ENCODE peak calls at places on chromosomes 6 and 20, in five cellular contexts. One of them, this sample, is unnamed.

GRCh38 chr20:49268600-49269365 is 9.1 kb downstream of the ZNFX1 start:
- DNase-seq in T-helper 1 cell: no peak
- DNase-seq in iris pigment epithelial cell: peak
- DNase-seq in cardiac fibroblast: peak
- DNase-seq in choroid plexus epithelial cell: peak
- DNase-seq in this sample: no peak

GRCh38 chr20:45993197-45993951 is 15.3 kb upstream of the MMP9 start:
- DNase-seq in T-helper 1 cell: peak
- DNase-seq in iris pigment epithelial cell: peak
- DNase-seq in cardiac fibroblast: peak
- DNase-seq in choroid plexus epithelial cell: peak
- DNase-seq in this sample: no peak

GRCh38 chr6:144449911-144450690 is 165.0 kb downstream of the UTRN start:
- DNase-seq in T-helper 1 cell: no peak
- DNase-seq in iris pigment epithelial cell: no peak
- DNase-seq in cardiac fibroblast: no peak
- DNase-seq in choroid plexus epithelial cell: no peak
- DNase-seq in this sample: no peak

GRCh38 chr6:31086788-31087440 is 25.5 kb downstream of the C6orf15 start:
- DNase-seq in T-helper 1 cell: no peak
- DNase-seq in iris pigment epithelial cell: peak
- DNase-seq in cardiac fibroblast: peak
- DNase-seq in choroid plexus epithelial cell: peak
- DNase-seq in this sample: no peak

GRCh38 chr20:49579195-49579594 is 11.3 kb upstream of the PTGIS start:
- DNase-seq in T-helper 1 cell: no peak
- DNase-seq in iris pigment epithelial cell: no peak
- DNase-seq in cardiac fibroblast: no peak
- DNase-seq in choroid plexus epithelial cell: no peak
- DNase-seq in this sample: no peak

GRCh38 chr20:63635431-63636141 is 8.7 kb upstream of the GMEB2 start:
- DNase-seq in T-helper 1 cell: peak
- DNase-seq in iris pigment epithelial cell: no peak
- DNase-seq in cardiac fibroblast: no peak
- DNase-seq in choroid plexus epithelial cell: no peak
- DNase-seq in this sample: peak

GRCh38 chr20:49762940-49763766 is 49.5 kb upstream of the B4GALT5 start:
- DNase-seq in T-helper 1 cell: no peak
- DNase-seq in iris pigment epithelial cell: peak
- DNase-seq in cardiac fibroblast: no peak
- DNase-seq in choroid plexus epithelial cell: no peak
- DNase-seq in this sample: no peak

GRCh38 chr6:7261030-7261841 is 51.8 kb downstream of the SSR1 start:
- DNase-seq in T-helper 1 cell: peak
- DNase-seq in iris pigment epithelial cell: peak
- DNase-seq in cardiac fibroblast: peak
- DNase-seq in choroid plexus epithelial cell: peak
- DNase-seq in this sample: no peak

GRCh38 chr6:37507082-37507481 is 7.4 kb upstream of the CCDC167 start:
- DNase-seq in T-helper 1 cell: no peak
- DNase-seq in iris pigment epithelial cell: no peak
- DNase-seq in cardiac fibroblast: no peak
- DNase-seq in choroid plexus epithelial cell: no peak
- DNase-seq in this sample: no peak

GRCh38 chr6:129994410-129994809 is 24.0 kb upstream of the L3MBTL3 start:
- DNase-seq in T-helper 1 cell: no peak
- DNase-seq in iris pigment epithelial cell: no peak
- DNase-seq in cardiac fibroblast: no peak
- DNase-seq in choroid plexus epithelial cell: no peak
- DNase-seq in this sample: no peak

GRCh38 chr20:2378893-2379292 is 1.8 kb upstream of the TGM6 start:
- DNase-seq in T-helper 1 cell: no peak
- DNase-seq in iris pigment epithelial cell: no peak
- DNase-seq in cardiac fibroblast: no peak
- DNase-seq in choroid plexus epithelial cell: no peak
- DNase-seq in this sample: no peak